ENCODE peak calls at places on chromosome 12, in five cellular contexts. Y, V, S, N and D are unnamed samples.

GRCh38 chr12:97680751-97681150 is 218.1 kb downstream of the RMST start:
- DNase-seq in S (no peak), V (no peak), N (no peak), Y (no peak), D (no peak)

GRCh38 chr12:93714382-93714781 is 37.2 kb downstream of the CRADD start:
- DNase-seq in N (no peak), S (no peak), V (peak), Y (no peak), D (no peak)

GRCh38 chr12:67943295-67943892 is 45.9 kb upstream of the IFNG-AS1 start:
- DNase-seq in S (peak), N (peak), V (peak), Y (peak), D (peak)

GRCh38 chr12:42705863-42706262 is 116.3 kb upstream of the PRICKLE1 start:
- DNase-seq in S (no peak), Y (peak), V (no peak), N (no peak), D (peak)

GRCh38 chr12:44369967-44370366 is 506.1 kb downstream of the NELL2 start:
- DNase-seq in S (no peak), N (no peak), V (no peak), Y (no peak), D (no peak)

GRCh38 chr12:47281667-47282171 is 202.0 kb upstream of the AMIGO2 start:
- DNase-seq in S (no peak), N (no peak), Y (peak), V (no peak), D (no peak)

GRCh38 chr12:6752181-6752930 is 585 bp downstream of the MLF2 start:
- DNase-seq in S (no peak), N (no peak), Y (peak), V (peak), D (peak)

GRCh38 chr12:126747530-126748149 is 1519.3 kb upstream of the TMEM132C start:
- DNase-seq in Y (no peak), V (peak), N (peak), S (peak), D (peak)

GRCh38 chr12:51814311-51815088 is 34.0 kb downstream of the FIGNL2 start:
- DNase-seq in N (peak), V (peak), S (no peak), Y (peak), D (peak)

GRCh38 chr12:50275545-50275944 is 7.8 kb downstream of the LIMA1 start:
- DNase-seq in N (no peak), Y (no peak), V (no peak), S (no peak), D (no peak)

GRCh38 chr12:130783110-130783715 is 55.8 kb downstream of the STX2 start:
- DNase-seq in N (no peak), V (no peak), Y (no peak), S (no peak), D (no peak)

GRCh38 chr12:76250256-76250655 is 98.0 kb downstream of the BBS10 start:
- DNase-seq in S (no peak), Y (peak), V (no peak), N (no peak), D (no peak)

GRCh38 chr12:87317302-87317701 is 711.9 kb downstream of the C12orf50 start:
- DNase-seq in N (no peak), S (no peak), Y (peak), V (no peak), D (no peak)

GRCh38 chr12:131745706-131746105 is 34.8 kb downstream of the SFSWAP start:
- DNase-seq in S (no peak), N (no peak), V (no peak), Y (no peak), D (no peak)

GRCh38 chr12:80316141-80316700 is 127.8 kb upstream of the PTPRQ start:
- DNase-seq in N (no peak), V (no peak), Y (no peak), S (no peak), D (no peak)

GRCh38 chr12:102753802-102754201 is 163.2 kb downstream of the PAH start:
- DNase-seq in S (no peak), N (no peak), Y (no peak), V (no peak), D (no peak)

GRCh38 chr12:130133851-130134562 is 28.3 kb upstream of the FZD10 start:
- DNase-seq in S (no peak), V (no peak), Y (no peak), N (no peak), D (no peak)

GRCh38 chr12:6772331-6772695 is at the start of gene LAG3:
- DNase-seq in V (no peak), S (no peak), N (no peak), Y (no peak), D (no peak)

GRCh38 chr12:49942921-49943662 is 7.4 kb upstream of the AQP2 start:
- DNase-seq in Y (no peak), N (no peak), S (no peak), V (no peak), D (no peak)

GRCh38 chr12:21771311-21771710 is 3.2 kb downstream of the KCNJ8 start:
- DNase-seq in Y (peak), V (no peak), S (no peak), N (no peak), D (no peak)

GRCh38 chr12:127620956-127621355 is 646.0 kb upstream of the TMEM132C start:
- DNase-seq in S (no peak), V (no peak), Y (no peak), N (no peak), D (no peak)

GRCh38 chr12:122067966-122068365 is 10.6 kb upstream of the MLXIP start:
- DNase-seq in N (no peak), V (no peak), Y (peak), S (no peak), D (no peak)

GRCh38 chr12:114397978-114398881 is 7.7 kb downstream of the TBX5 start:
- DNase-seq in N (no peak), V (no peak), S (no peak), Y (peak), D (no peak)

GRCh38 chr12:102957339-102958050 is at the start of gene ASCL1:
- DNase-seq in S (no peak), N (peak), V (peak), Y (peak), D (peak)

GRCh38 chr12:80268924-80269749 is 169.8 kb downstream of the OTOGL start:
- DNase-seq in V (peak), S (peak), N (no peak), Y (peak), D (no peak)

GRCh38 chr12:124633269-124633953 is 66.0 kb upstream of the NCOR2 start:
- DNase-seq in N (no peak), S (peak), V (peak), Y (peak), D (no peak)

GRCh38 chr12:91677556-91677955 is 468.1 kb downstream of the BTG1 start:
- DNase-seq in V (no peak), S (no peak), N (no peak), Y (no peak), D (no peak)

GRCh38 chr12:91482231-91482630 is 299.6 kb upstream of the DCN start:
- DNase-seq in Y (no peak), N (no peak), S (no peak), V (no peak), D (no peak)

GRCh38 chr12:57839996-57840395 is 6.5 kb downstream of the CTDSP2 start:
- DNase-seq in S (no peak), Y (no peak), V (no peak), N (no peak), D (no peak)

DNA sequence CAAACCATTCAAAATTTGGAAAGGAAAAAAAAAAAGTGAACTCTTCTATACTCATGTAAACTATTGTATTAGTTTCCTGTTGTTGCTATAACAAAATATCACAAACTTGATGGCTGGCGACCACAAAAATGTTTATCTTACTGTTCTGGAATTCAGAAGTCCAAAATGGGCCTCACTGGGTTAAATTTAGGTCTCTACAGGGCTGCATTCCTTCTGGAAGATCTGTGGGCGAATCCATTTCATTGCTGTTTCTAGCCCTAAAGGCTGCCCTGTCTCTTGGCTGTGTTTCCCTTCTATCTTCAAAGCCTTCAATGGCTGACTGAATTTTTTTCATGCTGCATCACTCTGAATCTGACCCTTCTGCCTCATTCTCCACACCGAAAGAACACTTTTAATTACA is 105.1 kb upstream of the NAV3 start:
- DNase-seq in N (no peak), S (no peak), V (no peak), Y (peak), D (no peak)
- TF ChIP-seq RAD21 in N (no peak), S (no peak), V (no peak), Y (no peak), D (no peak)

GRCh38 chr12:1993341-1993740 is 10.9 kb downstream of the DCP1B start:
- DNase-seq in Y (peak), V (peak), S (peak), N (no peak), D (no peak)
- TF ChIP-seq RAD21 in Y (no peak), V (no peak), S (no peak), N (no peak), D (no peak)

DNA sequence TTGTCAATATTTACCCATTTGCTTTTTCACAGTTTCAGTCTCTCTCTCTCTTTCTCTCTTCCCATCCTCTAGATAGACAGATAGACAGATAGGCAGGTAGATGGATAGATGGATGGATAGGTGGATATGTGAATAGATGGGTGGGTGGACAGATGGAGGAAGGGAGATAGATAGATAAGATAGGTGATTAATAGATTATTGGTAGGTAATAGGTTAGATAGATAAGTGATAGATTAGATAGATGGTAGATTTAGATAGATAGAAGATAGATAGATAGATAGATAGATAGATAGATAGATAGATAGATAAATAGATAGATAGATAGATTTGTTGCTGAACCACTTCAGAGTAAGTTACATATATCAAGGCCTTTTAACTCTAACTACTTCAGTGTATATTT is 148.2 kb downstream of the SLC15A4 start:
- DNase-seq in V (no peak), S (no peak), N (no peak), Y (no peak), D (no peak)
- TF ChIP-seq RAD21 in V (no peak), S (no peak), N (no peak), Y (no peak), D (no peak)

GRCh38 chr12:65670775-65671174 is 153.5 kb upstream of the HMGA2 start:
- DNase-seq in Y (peak), N (no peak), S (no peak), V (no peak), D (no peak)
- TF ChIP-seq RAD21 in Y (no peak), N (no peak), S (no peak), V (no peak), D (no peak)